ENCODE peak calls at places on chromosomes 7 and 10, in six cellular contexts. X, Z, P, B, S and A are unnamed samples.
A peak's percentile ranks its signal among the peaks of the same experiment; 100 is the strongest.

GRCh38 chr7:56063500-56063881 is 595 bp upstream of the SUMF2 start:
- DNase-seq in X (no peak), Z (no peak), P (peak; percentile 11), B (peak; percentile 27), S (no peak), A (no peak)

GRCh38 chr10:26334932-26335573 is 103.1 kb upstream of the APBB1IP start:
- DNase-seq in X (peak; percentile 75), Z (peak; percentile 90), P (peak; percentile 85), B (peak; percentile 62), S (peak; percentile 71), A (peak; percentile 81)

GRCh38 chr7:84274029-84274638 is 79.5 kb upstream of the SEMA3A start:
- DNase-seq in X (no peak), Z (no peak), P (peak; percentile 60), B (no peak), S (peak; percentile 56), A (peak; percentile 81)

GRCh38 chr7:22639400-22639799 is 87.6 kb upstream of the IL6 start:
- DNase-seq in X (no peak), Z (no peak), P (no peak), B (no peak), S (no peak), A (no peak)

GRCh38 chr7:35331730-35332678 is 78.1 kb upstream of the TBX20 start:
- DNase-seq in X (no peak), Z (no peak), P (no peak), B (no peak), S (no peak), A (no peak)

GRCh38 chr7:107113866-107114265 is 54.9 kb upstream of the HBP1 start:
- DNase-seq in X (no peak), Z (no peak), P (no peak), B (no peak), S (no peak), A (no peak)

GRCh38 chr10:73717564-73717963 is 19.7 kb upstream of the AGAP5 start:
- DNase-seq in X (no peak), Z (peak; percentile 51), P (no peak), B (no peak), S (peak; percentile 20), A (no peak)

GRCh38 chr7:91940171-91940570 is 491 bp upstream of the AKAP9 start:
- DNase-seq in X (peak; percentile 43), Z (peak; percentile 51), P (peak; percentile 70), B (peak; percentile 28), S (peak; percentile 44), A (peak; percentile 71)

GRCh38 chr7:103990991-103991390 is 1.5 kb upstream of the RELN start:
- DNase-seq in X (no peak), Z (no peak), P (no peak), B (no peak), S (no peak), A (no peak)

GRCh38 chr10:56605043-56605442 is 244.0 kb upstream of the ZWINT start:
- DNase-seq in X (peak; percentile 22), Z (peak; percentile 56), P (peak; percentile 60), B (no peak), S (no peak), A (peak; percentile 67)

GRCh38 chr7:115511330-115511729 is 519.2 kb downstream of the TFEC start:
- DNase-seq in X (no peak), Z (no peak), P (no peak), B (peak; percentile 45), S (no peak), A (no peak)

GRCh38 chr7:25653412-25653811 is 425.1 kb upstream of the NPVF start:
- DNase-seq in X (no peak), Z (no peak), P (no peak), B (no peak), S (no peak), A (no peak)

GRCh38 chr7:25659841-25660240 is 431.6 kb upstream of the NPVF start:
- DNase-seq in X (no peak), Z (no peak), P (no peak), B (no peak), S (no peak), A (no peak)

GRCh38 chr7:25658375-25658774 is 430.1 kb upstream of the NPVF start:
- DNase-seq in X (no peak), Z (no peak), P (no peak), B (no peak), S (no peak), A (no peak)

GRCh38 chr7:25656071-25656470 is 427.8 kb upstream of the NPVF start:
- DNase-seq in X (no peak), Z (no peak), P (no peak), B (no peak), S (no peak), A (no peak)

DNA sequence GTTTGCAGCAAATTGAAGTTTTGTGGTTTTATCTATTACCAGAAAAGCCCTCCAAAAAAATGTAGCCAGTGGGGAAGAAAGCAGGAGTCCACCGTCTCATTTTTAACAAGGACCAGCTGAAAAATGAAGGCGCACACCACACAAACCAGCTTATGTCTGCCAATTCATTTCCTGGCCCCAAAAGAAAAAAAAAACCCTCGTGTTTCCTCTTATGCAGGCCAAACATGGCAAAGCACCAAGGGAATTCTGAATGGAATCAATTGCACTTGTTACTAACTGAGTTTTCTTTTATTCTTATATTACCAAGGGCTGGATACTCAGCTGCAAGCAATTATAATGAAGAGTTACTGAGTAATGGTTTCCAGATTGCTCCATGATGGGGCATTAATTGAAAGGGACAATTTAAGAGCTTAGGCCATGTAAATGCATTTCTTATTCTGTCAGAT is 428.3 kb upstream of the NPVF start:
- DNase-seq in X (peak; percentile 55), Z (no peak), P (no peak), B (no peak), S (no peak), A (no peak)
- H3K4me2 ChIP-seq in X (peak overlapping the region; percentile 9), Z (no peak overlapping the region), P (no peak overlapping the region), B (no peak overlapping the region), S (no peak overlapping the region), A (no peak overlapping the region)

GRCh38 chr7:568681-569035 is 49.0 kb upstream of the PDGFA start:
- DNase-seq in X (peak; percentile 46), Z (no peak), P (no peak), B (no peak), S (no peak), A (no peak)
- TF ChIP-seq EZH2phosphoT487 in X (no peak), Z (no peak), P (no peak), B (no peak), S (no peak), A (no peak)

GRCh38 chr7:111050885-111051416 is 40.0 kb upstream of the LRRN3 start:
- DNase-seq in X (no peak), Z (no peak), P (no peak), B (no peak), S (no peak), A (no peak)
- H3K36me3 ChIP-seq in X (no peaks in the 10 kb centered on the region), Z (no peaks in the 10 kb centered on the region), P (no peaks in the 10 kb centered on the region), B (no peaks in the 10 kb centered on the region), S (no peaks in the 10 kb centered on the region), A (no peaks in the 10 kb centered on the region)

GRCh38 chr7:158056761-158057160 is 530.9 kb downstream of the PTPRN2 start:
- DNase-seq in X (no peak), Z (no peak), P (no peak), B (no peak), S (no peak), A (no peak)

GRCh38 chr7:158054611-158055010 is 533.0 kb downstream of the PTPRN2 start:
- DNase-seq in X (no peak), Z (no peak), P (no peak), B (no peak), S (no peak), A (no peak)

GRCh38 chr7:158055726-158056510 is 531.7 kb downstream of the PTPRN2 start:
- DNase-seq in X (no peak), Z (no peak), P (no peak), B (no peak), S (no peak), A (no peak)

GRCh38 chr7:158060216-158060615 is 527.4 kb downstream of the PTPRN2 start:
- DNase-seq in X (no peak), Z (no peak), P (no peak), B (no peak), S (no peak), A (no peak)

DNA sequence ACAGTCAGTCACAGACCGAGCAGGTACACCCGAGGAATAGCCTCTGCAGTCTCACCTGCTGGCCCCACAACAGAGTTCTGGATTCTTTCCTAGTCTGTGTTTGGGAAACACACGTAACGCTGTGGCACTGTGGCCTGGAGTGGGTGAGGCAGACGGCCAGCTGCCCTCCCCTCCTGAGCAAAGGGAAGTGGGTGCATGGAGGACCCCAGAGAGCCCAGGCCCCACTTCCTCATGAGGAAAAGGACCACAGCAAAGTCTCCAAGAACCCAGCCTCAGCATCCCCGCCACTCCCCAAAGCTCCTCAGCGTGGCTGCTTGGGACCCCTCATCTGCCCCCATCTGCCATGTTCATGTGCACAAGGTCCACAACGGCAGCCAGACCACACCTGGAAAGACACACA is 530.2 kb downstream of the PTPRN2 start:
- DNase-seq in X (no peak), Z (no peak), P (no peak), B (no peak), S (no peak), A (no peak)
- H3K4me2 ChIP-seq in X (no peak overlapping the region), Z (no peak overlapping the region), P (no peak overlapping the region), B (no peak overlapping the region), S (no peak overlapping the region), A (no peak overlapping the region)

DNA sequence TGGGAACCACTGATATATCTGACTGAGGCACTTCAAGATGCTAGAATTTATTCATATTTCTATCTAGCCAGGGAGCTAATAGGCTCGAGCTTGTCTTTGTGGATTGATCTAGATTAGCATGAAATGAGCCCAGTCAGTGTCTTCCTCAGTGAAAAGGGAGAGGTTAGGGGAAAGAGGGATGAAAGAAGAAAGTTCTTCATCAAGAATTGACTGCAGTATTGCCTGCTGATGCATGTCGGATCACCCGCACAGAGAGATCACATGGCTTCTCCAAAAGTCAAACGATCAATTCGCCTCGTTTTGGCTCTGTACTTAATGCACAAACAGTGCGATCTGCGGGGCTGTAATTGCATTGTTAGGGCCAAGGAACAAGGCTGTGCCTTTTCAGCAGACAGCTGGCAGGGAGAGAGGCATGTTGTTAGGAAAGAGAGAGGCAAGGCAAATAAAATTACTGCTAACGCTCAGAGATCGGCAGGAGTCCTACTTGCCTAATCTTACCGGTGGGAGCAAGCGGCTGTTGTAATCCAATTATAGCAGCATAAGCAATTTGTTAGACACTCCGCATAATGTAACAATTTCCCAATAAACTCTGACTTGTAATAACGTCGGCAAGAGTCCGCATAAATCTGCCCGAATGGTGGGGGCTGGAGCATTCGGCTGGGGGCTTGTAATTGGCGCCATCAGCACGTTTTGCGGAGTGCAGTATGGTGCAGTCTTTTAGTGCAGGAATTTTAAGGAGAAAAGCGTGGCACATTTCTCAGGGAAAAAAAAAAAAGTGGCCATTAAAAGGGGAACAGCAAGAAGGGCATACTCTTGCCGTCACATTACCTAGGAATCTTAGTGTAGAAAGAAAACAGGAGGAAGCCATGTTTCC is 102.1 kb downstream of the POLL start:
- DNase-seq in X (peak; percentile 9), Z (no peak), P (peak; percentile 37), B (no peak), S (no peak), A (peak; percentile 77)
- TF ChIP-seq EZH2phosphoT487 in X (no peak), Z (no peak), P (no peak), B (no peak), S (no peak), A (no peak)